ENCODE peak calls at places on chromosome 14, in five cellular contexts. C is HepG2, D is adrenal gland, A is IMR-90, H is esophagus squamous epithelium. N is an unnamed sample. For H3K4me1 and H3K27me3, the result is how much of the 10 kb centered on the place peaks cover.

GRCh38 chr14:67820428-67820881 is 876 bp downstream of the RAD51B start:
- DNase-seq in C (peak), D (no peak), A (peak), H (no peak), N (no peak)

GRCh38 chr14:40870252-40870651 is 736.4 kb upstream of the LRFN5 start:
- DNase-seq in C (no peak), D (no peak), A (no peak), H (no peak), N (no peak)

GRCh38 chr14:45135181-45135580 is 549 bp upstream of the FANCM start:
- DNase-seq in C (no peak), D (no peak), A (peak), H (no peak), N (no peak)

GRCh38 chr14:91395998-91396660 is 21.5 kb downstream of the CCDC88C start:
- DNase-seq in C (no peak), D (no peak), A (no peak), H (no peak), N (no peak)

GRCh38 chr14:31263485-31264133 is 56.0 kb upstream of the HECTD1 start:
- DNase-seq in C (peak), D (peak), A (peak), H (no peak), N (peak)

GRCh38 chr14:72855913-72856312 is 38.0 kb downstream of the DPF3 start:
- DNase-seq in C (no peak), D (no peak), A (peak), H (no peak), N (no peak)

GRCh38 chr14:59852350-59852749 is 18.2 kb downstream of the RTN1 start:
- DNase-seq in C (no peak), D (no peak), A (no peak), H (no peak), N (no peak)

GRCh38 chr14:103185051-103186027 is 62.1 kb downstream of the TNFAIP2 start:
- DNase-seq in C (peak), D (no peak), A (peak), H (no peak), N (no peak)

GRCh38 chr14:102232348-102232625 is 72.7 kb downstream of the MOK start:
- DNase-seq in C (no peak), D (no peak), A (no peak), H (no peak), N (no peak)

GRCh38 chr14:21436567-21437062 is 19.3 kb downstream of the CHD8 start:
- DNase-seq in C (no peak), D (no peak), A (no peak), H (no peak), N (no peak)

GRCh38 chr14:35362911-35363374 is 41.6 kb downstream of the NFKBIA start:
- DNase-seq in C (no peak), D (no peak), A (peak), H (no peak), N (no peak)

GRCh38 chr14:44995770-44996294 is 33.8 kb downstream of the TOGARAM1 start:
- DNase-seq in C (no peak), D (no peak), A (peak), H (no peak), N (no peak)

GRCh38 chr14:54889919-54890318 is 12.7 kb downstream of the GCH1 start:
- DNase-seq in C (no peak), D (no peak), A (peak), H (no peak), N (no peak)

GRCh38 chr14:23138173-23138535 is 19.1 kb upstream of the CEBPE start:
- DNase-seq in C (no peak), D (no peak), A (no peak), H (no peak), N (no peak)

GRCh38 chr14:35866595-35867279 is 40.6 kb downstream of the BRMS1L start:
- DNase-seq in C (no peak), D (no peak), A (no peak), H (no peak), N (no peak)

GRCh38 chr14:33210304-33210703 is 271.6 kb downstream of the NPAS3 start:
- DNase-seq in C (no peak), D (no peak), A (peak), H (no peak), N (no peak)

GRCh38 chr14:69616408-69616773 is 5.0 kb downstream of the SUSD6 start:
- DNase-seq in C (no peak), D (no peak), A (no peak), H (no peak), N (no peak)
- H3K4me1 ChIP-seq in C (under half), D (half or more), A (under half), H (half or more), N (under half)

GRCh38 chr14:68981539-68981976 is 2.5 kb upstream of the ACTN1 start:
- DNase-seq in C (no peak), D (no peak), A (peak), H (no peak), N (no peak)
- TF ChIP-seq POLR2A in C (no peak), D (no peak), A (peak), H (no peak), N (no peak)

DNA sequence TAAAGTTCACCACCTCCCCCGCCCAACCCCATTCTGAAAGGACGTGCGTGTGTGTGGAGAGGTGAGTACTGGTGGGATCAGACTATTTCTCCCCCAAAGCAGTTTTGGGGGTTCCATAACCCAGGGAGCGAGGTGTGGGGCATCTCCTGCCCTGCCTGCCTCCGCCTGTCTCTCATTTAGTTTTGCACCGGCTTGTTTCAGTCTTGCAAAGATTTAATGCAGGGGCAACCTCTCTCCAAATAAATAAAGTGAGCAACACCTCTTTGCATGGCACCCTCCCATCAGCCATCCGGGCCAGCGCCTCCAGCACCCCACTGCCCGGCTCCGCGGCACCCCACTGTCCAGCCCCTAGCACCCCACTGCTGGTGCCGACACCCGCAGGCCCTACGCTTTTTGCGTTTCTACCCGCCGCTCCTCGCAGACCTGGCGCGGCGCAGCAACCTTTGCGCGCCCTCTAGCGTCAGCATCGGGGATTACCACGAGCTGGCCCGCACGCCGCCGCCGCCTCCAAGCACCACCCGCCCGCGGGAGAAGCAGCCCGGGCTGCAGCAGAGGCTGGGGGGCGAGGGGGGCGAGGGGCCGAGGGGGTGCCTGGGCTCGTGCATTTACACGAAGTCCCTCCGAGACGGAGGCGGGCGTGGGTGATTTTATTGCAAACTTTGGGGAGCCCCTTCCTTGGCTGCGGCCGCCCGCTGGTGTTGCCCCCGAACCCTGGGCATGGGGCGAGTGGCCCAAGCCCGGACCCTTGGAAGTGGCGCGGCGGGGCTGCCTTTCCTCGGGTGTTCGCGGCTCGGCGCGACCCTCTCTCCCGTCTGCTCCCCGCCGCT is 55.8 kb upstream of the VRK1 start:
- DNase-seq in C (no peak), D (peak), A (peak), H (no peak), N (peak)
- H3K27me3 ChIP-seq in C (half or more), D (under half), A (under half), H (under half), N (under half)

DNA sequence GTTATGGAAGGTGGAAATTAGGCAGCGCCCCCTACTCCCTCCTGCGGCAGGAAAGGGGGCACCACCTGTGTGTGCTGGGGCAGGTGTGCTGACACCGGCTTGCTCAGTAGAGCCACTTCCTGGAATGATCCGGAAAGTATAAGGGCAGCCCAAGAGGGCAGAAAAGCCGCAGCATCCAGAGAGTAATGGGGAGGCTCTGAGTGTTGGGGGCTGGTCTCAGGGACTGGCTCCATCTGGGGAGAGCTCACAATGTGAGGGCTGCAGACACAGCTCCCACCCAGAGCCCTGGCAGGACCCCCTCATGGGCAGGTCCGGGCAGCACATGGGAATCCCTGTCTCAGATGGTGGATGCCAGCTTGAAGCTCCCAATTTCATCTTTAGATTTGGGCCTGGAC is 187.6 kb upstream of the C14orf180 start:
- DNase-seq in C (no peak), D (no peak), A (no peak), H (no peak), N (no peak)
- H3K4me1 ChIP-seq in C (under half), D (under half), A (under half), H (under half), N (under half)

GRCh38 chr14:77031680-77032482 is 3.4 kb upstream of the IRF2BPL start:
- DNase-seq in C (no peak), D (peak), A (peak), H (no peak), N (peak)

GRCh38 chr14:77033622-77034521 is 5.4 kb upstream of the IRF2BPL start:
- DNase-seq in C (peak), D (peak), A (peak), H (no peak), N (peak)

GRCh38 chr14:77032483-77032853 is 4.0 kb upstream of the IRF2BPL start:
- DNase-seq in C (no peak), D (no peak), A (no peak), H (no peak), N (no peak)

GRCh38 chr14:77035267-77035666 is 6.8 kb upstream of the IRF2BPL start:
- DNase-seq in C (no peak), D (no peak), A (no peak), H (no peak), N (no peak)

GRCh38 chr14:77032854-77033621 is 4.5 kb upstream of the IRF2BPL start:
- DNase-seq in C (peak), D (peak), A (peak), H (peak), N (peak)
- TF ChIP-seq POLR2A in C (peak), D (peak), A (peak), H (no peak), N (peak)

DNA sequence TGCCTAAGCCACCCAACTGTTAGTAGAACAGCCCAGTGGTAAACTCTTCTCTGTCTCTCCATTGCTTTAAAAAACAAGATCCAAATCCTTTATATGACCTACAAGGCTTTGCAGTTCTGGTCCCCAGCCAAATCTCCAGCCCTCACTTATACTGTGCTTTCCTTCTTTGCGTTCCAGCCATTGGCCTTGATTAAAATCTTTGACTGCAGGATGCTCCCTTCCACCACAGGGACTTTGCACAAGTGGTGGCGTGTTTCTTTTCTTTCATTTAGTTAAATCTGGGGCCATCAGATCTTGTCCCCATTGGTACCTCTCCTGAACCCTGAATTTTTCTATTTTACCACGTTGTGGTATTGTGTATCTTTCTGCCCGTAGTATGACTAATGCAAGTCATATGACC is 183.7 kb downstream of the VRK1 start:
- DNase-seq in C (no peak), D (no peak), A (no peak), H (no peak), N (no peak)
- H3K27me3 ChIP-seq in C (under half), D (under half), A (under half), H (under half), N (under half)

N was measured in ovary.